ENCODE peak calls at places on chromosome 18, in nine cellular contexts. Z is AG09309, B is cardiac muscle cell, O is adrenal gland, R is fibroblast of pulmonary artery, A is tibial artery, D is AG04450, U is AG04449, W is psoas muscle. V is an unnamed sample.
A peak's percentile ranks its signal among the peaks of the same experiment; 100 is the strongest.

GRCh38 chr18:61379827-61380226 is 46.6 kb downstream of the CDH20 start:
- DNase-seq in Z (no peak), U (no peak), B (no peak), D (no peak), O (no peak), R (no peak), A (no peak), W (no peak), V (no peak)

GRCh38 chr18:13026583-13027270 is 35.6 kb downstream of the CEP192 start:
- DNase-seq in A (no peak), Z (no peak), R (peak; percentile 11), O (no peak), U (no peak), D (no peak), W (no peak), B (no peak), V (no peak)

GRCh38 chr18:11293794-11294193 is 144.4 kb upstream of the PIEZO2 start:
- DNase-seq in O (no peak), W (no peak), Z (no peak), D (no peak), R (no peak), B (no peak), U (no peak), A (no peak), V (no peak)

GRCh38 chr18:45423664-45424063 is 191.6 kb upstream of the SLC14A2 start:
- DNase-seq in Z (no peak), D (no peak), W (no peak), A (no peak), R (no peak), B (no peak), U (no peak), O (no peak), V (peak; percentile 9)

GRCh38 chr18:30889582-30890301 is 152.8 kb downstream of the DSC3 start:
- DNase-seq in O (no peak), U (no peak), R (peak; percentile 33), D (no peak), B (peak; percentile 10), W (no peak), Z (no peak), A (no peak), V (no peak)

GRCh38 chr18:74963820-74964446 is 245.0 kb downstream of the PTGR3 start:
- DNase-seq in Z (no peak), U (no peak), R (peak; percentile 67), W (no peak), D (no peak), O (peak; percentile 30), A (no peak), B (peak; percentile 64), V (peak; percentile 68)

GRCh38 chr18:31603335-31603734 is 11.7 kb downstream of the TTR start:
- DNase-seq in B (no peak), O (no peak), A (no peak), R (no peak), Z (no peak), D (no peak), W (no peak), U (no peak), V (peak; percentile 64)

GRCh38 chr18:68454511-68455228 is 260.2 kb downstream of the TMX3 start:
- DNase-seq in U (no peak), B (peak; percentile 74), W (no peak), R (peak; percentile 75), O (no peak), D (peak; percentile 38), Z (no peak), A (no peak), V (peak; percentile 90)

GRCh38 chr18:61326407-61326806 is 6.8 kb upstream of the CDH20 start:
- DNase-seq in U (no peak), O (no peak), D (no peak), W (no peak), B (no peak), R (no peak), Z (no peak), A (no peak), V (no peak)

GRCh38 chr18:6219116-6219717 is 195.5 kb downstream of the L3MBTL4 start:
- DNase-seq in O (peak; percentile 67), R (peak; percentile 64), U (peak; percentile 5), B (peak; percentile 62), W (no peak), A (no peak), Z (peak; percentile 4), D (peak; percentile 43), V (peak; percentile 57)

GRCh38 chr18:13500891-13501887 is 225.2 kb downstream of the FAM210A start:
- DNase-seq in W (peak; percentile 50), Z (peak; percentile 27), R (peak; percentile 63), A (peak; percentile 81), O (peak; percentile 74), B (peak; percentile 62), U (peak; percentile 17), D (no peak), V (peak; percentile 54)

GRCh38 chr18:26621161-26622026 is 73.0 kb upstream of the KCTD1 start:
- DNase-seq in U (no peak), R (peak; percentile 47), B (peak; percentile 56), W (peak; percentile 29), O (peak; percentile 63), Z (no peak), D (no peak), A (no peak), V (peak; percentile 37)

GRCh38 chr18:13139885-13140450 is 78.6 kb upstream of the LDLRAD4 start:
- DNase-seq in A (no peak), Z (no peak), W (no peak), B (no peak), U (no peak), O (no peak), D (no peak), R (no peak), V (no peak)

GRCh38 chr18:22701326-22701725 is 231.8 kb upstream of the RBBP8 start:
- DNase-seq in B (no peak), O (no peak), D (no peak), A (no peak), Z (no peak), R (no peak), U (no peak), W (no peak), V (no peak)

GRCh38 chr18:73235921-73236320 is 368.1 kb upstream of the NETO1 start:
- DNase-seq in A (no peak), Z (peak; percentile 1), D (no peak), W (no peak), B (no peak), O (no peak), R (no peak), U (no peak), V (peak; percentile 17)

GRCh38 chr18:961644-962355 is 57.1 kb downstream of the ADCYAP1 start:
- DNase-seq in B (peak; percentile 74), U (no peak), R (peak; percentile 74), Z (peak; percentile 7), A (no peak), D (peak; percentile 7), W (no peak), O (peak; percentile 59), V (peak; percentile 54)

GRCh38 chr18:11320981-11321380 is 171.6 kb upstream of the PIEZO2 start:
- DNase-seq in U (no peak), A (no peak), D (no peak), R (peak; percentile 49), Z (peak; percentile 68), O (no peak), W (no peak), B (peak; percentile 55), V (peak; percentile 81)

GRCh38 chr18:56322403-56322802 is 316.0 kb downstream of the TXNL1 start:
- DNase-seq in D (no peak), Z (no peak), A (no peak), R (no peak), U (no peak), W (no peak), B (no peak), O (no peak), V (no peak)

GRCh38 chr18:46167971-46168370 is 63.8 kb downstream of the HAUS1 start:
- DNase-seq in B (no peak), U (no peak), W (no peak), Z (no peak), O (peak; percentile 27), R (no peak), A (no peak), D (no peak), V (no peak)

GRCh38 chr18:58900015-58900649 is 35.5 kb downstream of the ZNF532 start:
- DNase-seq in Z (no peak), R (no peak), O (no peak), D (no peak), U (no peak), W (no peak), B (peak; percentile 41), A (no peak), V (peak; percentile 25)
- H3K4me3 ChIP-seq in Z (no peak overlapping the region), R (no peak overlapping the region), O (no peak overlapping the region), D (no peak overlapping the region), U (no peak overlapping the region), W (no peak overlapping the region), B (no peak overlapping the region), A (no peak overlapping the region), V (no peak overlapping the region)

GRCh38 chr18:77133920-77134496 is 1.4 kb upstream of the MBP start:
- DNase-seq in W (peak; percentile 71), R (no peak), O (peak; percentile 55), Z (no peak), B (no peak), D (no peak), A (no peak), U (no peak), V (no peak)
- H3K4me3 ChIP-seq in W (peak overlapping the region; percentile 89), R (no peak overlapping the region), O (no peak overlapping the region), Z (no peak overlapping the region), B (no peak overlapping the region), D (no peak overlapping the region), A (no peak overlapping the region), U (no peak overlapping the region), V (no peak overlapping the region)

DNA sequence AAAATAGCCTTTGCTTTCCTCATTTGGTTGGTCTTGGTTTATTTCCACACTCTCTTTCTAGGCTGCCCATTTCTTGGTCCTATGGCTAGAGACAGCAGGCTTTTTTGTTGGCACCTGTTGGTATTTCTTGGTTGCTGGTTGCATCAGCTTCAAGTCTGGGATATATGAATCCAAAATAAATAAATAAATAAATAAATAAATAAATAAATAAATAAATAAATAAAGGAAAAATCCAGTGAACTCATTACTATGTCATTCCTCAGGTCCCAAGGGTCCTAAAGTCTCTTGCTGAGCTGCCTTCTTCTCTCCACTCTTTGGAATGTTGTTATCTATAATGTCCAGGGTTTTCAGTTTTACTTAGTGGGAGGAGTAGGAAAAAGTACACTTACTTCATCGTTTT is 165.9 kb upstream of the MEX3C start:
- DNase-seq in Z (no peak), B (peak; percentile 31), O (no peak), W (no peak), A (no peak), R (no peak), U (no peak), D (no peak), V (no peak)
- H3K4me3 ChIP-seq in Z (no peak overlapping the region), B (no peak overlapping the region), O (no peak overlapping the region), W (no peak overlapping the region), A (no peak overlapping the region), R (no peak overlapping the region), U (no peak overlapping the region), D (no peak overlapping the region), V (no peak overlapping the region)

DNA sequence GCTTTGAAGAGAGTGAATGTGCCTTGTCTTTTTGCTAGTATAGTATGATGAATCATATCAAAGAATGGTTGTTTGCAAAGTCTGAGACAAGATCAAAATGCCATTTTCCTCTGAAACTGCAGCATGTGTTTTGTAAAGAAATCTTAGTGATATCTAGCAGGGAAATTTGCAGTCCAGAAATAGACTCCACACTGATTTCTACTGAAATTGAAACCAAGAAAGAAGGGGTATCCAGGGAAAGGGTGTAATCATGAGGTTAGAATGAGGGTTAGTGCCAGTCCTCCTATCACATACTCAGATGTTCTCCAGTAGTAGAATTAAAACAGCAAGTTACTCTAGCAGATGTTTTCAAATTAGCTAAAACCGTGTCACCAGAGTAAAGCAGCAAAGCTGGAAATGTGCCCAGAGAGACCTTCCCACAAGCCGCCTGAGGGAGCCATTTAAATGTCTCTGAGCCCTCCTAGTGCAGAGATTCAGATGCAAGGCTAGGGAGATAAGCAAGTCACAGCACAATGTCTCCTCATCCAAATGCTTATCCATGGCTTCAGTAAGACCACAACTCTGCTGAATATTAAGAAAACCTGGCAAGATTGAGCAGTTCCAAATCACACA is 4.9 kb downstream of the DLGAP1 start:
- DNase-seq in A (no peak), O (no peak), D (no peak), W (no peak), U (no peak), Z (no peak), B (no peak), R (no peak), V (no peak)
- H3K4me3 ChIP-seq in A (peak overlapping the region; percentile 13), O (no peak overlapping the region), D (no peak overlapping the region), W (no peak overlapping the region), U (no peak overlapping the region), Z (no peak overlapping the region), B (no peak overlapping the region), R (no peak overlapping the region), V (no peak overlapping the region)